ENCODE peak calls at places on chromosomes 2 and 18, in ten cellular contexts. Q is LoVo; R is H1; H is AG20443; Z is heart left ventricle; F is NCI-H1105; J is IMR-90; M is neuronal stem cell; O is Kasumi-1; D is CD4-positive, alpha-beta memory T cell. C is an unnamed sample.

GRCh38 chr2:112187046-112187715 is 49.0 kb downstream of the FBLN7 start:
- DNase-seq in Q (no peak), R (no peak), H (no peak), Z (no peak), F (no peak), J (no peak), M (no peak), O (no peak), D (no peak), C (no peak)

GRCh38 chr2:66962625-66963207 is 434.4 kb upstream of the ETAA1 start:
- DNase-seq in Q (no peak), R (no peak), H (no peak), Z (no peak), F (no peak), J (no peak), M (peak; percentile 12), O (no peak), D (no peak), C (no peak)

GRCh38 chr18:35514283-35514682 is 16.5 kb upstream of the INO80C start:
- DNase-seq in Q (no peak), R (no peak), H (no peak), Z (no peak), F (no peak), J (no peak), M (no peak), O (no peak), D (no peak), C (no peak)

GRCh38 chr2:36485521-36485920 is 112.4 kb downstream of the FEZ2 start:
- DNase-seq in Q (no peak), R (no peak), H (peak; percentile 58), Z (no peak), F (no peak), J (peak; percentile 94), M (no peak), O (no peak), D (no peak), C (no peak)

GRCh38 chr2:164495491-164496223 is 125.6 kb downstream of the GRB14 start:
- DNase-seq in Q (no peak), R (no peak), H (peak; percentile 71), Z (no peak), F (peak; percentile 12), J (peak; percentile 43), M (peak; percentile 63), O (peak; percentile 24), D (no peak), C (no peak)

GRCh38 chr2:216833076-216833475 is 26.8 kb downstream of the TNP1 start:
- DNase-seq in Q (no peak), R (no peak), H (no peak), Z (peak; percentile 62), F (no peak), J (no peak), M (no peak), O (no peak), D (no peak), C (no peak)

GRCh38 chr2:157325786-157326185 is at the start of gene ERMN:
- DNase-seq in Q (no peak), R (peak; percentile 34), H (no peak), Z (no peak), F (no peak), J (no peak), M (peak; percentile 67), O (no peak), D (no peak), C (no peak)

GRCh38 chr2:177324797-177325196 is 60.3 kb upstream of the NFE2L2 start:
- DNase-seq in Q (no peak), R (no peak), H (no peak), Z (no peak), F (no peak), J (no peak), M (no peak), O (no peak), D (no peak), C (no peak)

GRCh38 chr2:135850811-135851668 is 14.1 kb upstream of the LCT start:
- DNase-seq in Q (no peak), R (no peak), H (no peak), Z (no peak), F (no peak), J (peak; percentile 56), M (no peak), O (no peak), D (no peak), C (no peak)

GRCh38 chr2:98454073-98454472 is 9.4 kb downstream of the INPP4A start:
- DNase-seq in Q (no peak), R (no peak), H (no peak), Z (no peak), F (no peak), J (no peak), M (no peak), O (no peak), D (no peak), C (no peak)

GRCh38 chr2:17166506-17166905 is 351.7 kb downstream of the RAD51AP2 start:
- DNase-seq in Q (no peak), R (no peak), H (no peak), Z (no peak), F (no peak), J (peak; percentile 4), M (no peak), O (no peak), D (no peak), C (no peak)

GRCh38 chr2:236618370-236618769 is 48.7 kb downstream of the ACKR3 start:
- DNase-seq in Q (no peak), R (no peak), H (no peak), Z (no peak), F (no peak), J (no peak), M (no peak), O (no peak), D (no peak), C (no peak)

GRCh38 chr18:46264255-46264654 is 160.1 kb downstream of the HAUS1 start:
- DNase-seq in Q (no peak), R (no peak), H (no peak), Z (no peak), F (no peak), J (no peak), M (peak; percentile 42), O (no peak), D (peak; percentile 53), C (no peak)

GRCh38 chr2:82819936-82820335 is 1639.1 kb downstream of the SUCLG1 start:
- DNase-seq in Q (no peak), R (no peak), H (peak; percentile 4), Z (no peak), F (no peak), J (no peak), M (no peak), O (no peak), D (no peak), C (no peak)

GRCh38 chr2:136572335-136572734 is 193.0 kb upstream of the THSD7B start:
- DNase-seq in Q (no peak), R (no peak), H (no peak), Z (peak; percentile 89), F (no peak), J (no peak), M (no peak), O (no peak), D (no peak), C (no peak)

GRCh38 chr2:173793649-173794565 is 171.3 kb downstream of the SP3 start:
- DNase-seq in Q (no peak), R (no peak), H (no peak), Z (no peak), F (no peak), J (no peak), M (no peak), O (no peak), D (no peak), C (no peak)

GRCh38 chr2:37912056-37912455 is 13.0 kb upstream of the RMDN2 start:
- DNase-seq in Q (no peak), R (no peak), H (no peak), Z (no peak), F (no peak), J (peak; percentile 72), M (no peak), O (no peak), D (no peak), C (no peak)

GRCh38 chr2:66897676-66898280 is 462.9 kb downstream of the MEIS1 start:
- DNase-seq in Q (no peak), R (no peak), H (no peak), Z (no peak), F (no peak), J (peak; percentile 75), M (no peak), O (no peak), D (no peak), C (no peak)

GRCh38 chr2:59529738-59530137 is 1023.7 kb downstream of the BCL11A start:
- DNase-seq in Q (no peak), R (no peak), H (no peak), Z (peak; percentile 23), F (no peak), J (no peak), M (no peak), O (no peak), D (no peak), C (no peak)

GRCh38 chr2:205892141-205893064 is 193.6 kb downstream of the INO80D start:
- DNase-seq in Q (no peak), R (no peak), H (no peak), Z (no peak), F (peak; percentile 85), J (peak; percentile 46), M (peak; percentile 42), O (no peak), D (no peak), C (no peak)

GRCh38 chr2:69036926-69037325 is 23.9 kb downstream of the ANTXR1 start:
- DNase-seq in Q (no peak), R (no peak), H (peak; percentile 18), Z (no peak), F (no peak), J (peak; percentile 84), M (no peak), O (no peak), D (no peak), C (no peak)

GRCh38 chr18:28469946-28470345 is 293.0 kb upstream of the CDH2 start:
- DNase-seq in Q (no peak), R (no peak), H (no peak), Z (no peak), F (no peak), J (no peak), M (no peak), O (no peak), D (no peak), C (no peak)

GRCh38 chr2:204074434-204074833 is 137.9 kb downstream of the ICOS start:
- DNase-seq in Q (no peak), R (no peak), H (peak; percentile 59), Z (no peak), F (no peak), J (no peak), M (no peak), O (no peak), D (no peak), C (no peak)

GRCh38 chr2:65186872-65187851 is 40.5 kb upstream of the ACTR2 start:
- DNase-seq in Q (peak; percentile 80), R (peak; percentile 54), H (peak; percentile 93), Z (peak; percentile 77), F (peak; percentile 23), J (peak; percentile 75), M (peak; percentile 68), O (peak; percentile 81), D (peak; percentile 51), C (peak; percentile 62)

GRCh38 chr2:96148410-96149217 is 3.4 kb upstream of the DUSP2 start:
- DNase-seq in Q (peak; percentile 9), R (peak; percentile 74), H (peak; percentile 86), Z (peak; percentile 52), F (peak; percentile 91), J (peak; percentile 96), M (peak; percentile 48), O (peak; percentile 62), D (peak; percentile 97), C (peak; percentile 75)

GRCh38 chr2:114610677-114611076 is 168.2 kb downstream of the DPP10 start:
- DNase-seq in Q (no peak), R (no peak), H (no peak), Z (no peak), F (peak; percentile 33), J (no peak), M (no peak), O (peak; percentile 2), D (no peak), C (no peak)

GRCh38 chr2:184326076-184326475 is 272.3 kb upstream of the ZNF804A start:
- DNase-seq in Q (no peak), R (no peak), H (no peak), Z (no peak), F (no peak), J (no peak), M (no peak), O (no peak), D (no peak), C (no peak)

GRCh38 chr2:106537047-106537446 is 49.9 kb downstream of the CD8B2 start:
- DNase-seq in Q (no peak), R (no peak), H (no peak), Z (no peak), F (no peak), J (no peak), M (no peak), O (no peak), D (no peak), C (no peak)